ENCODE peak calls at places on chromosomes 4 and X, in five cellular contexts. G is CD4-positive, CD25-positive, alpha-beta regulatory T cell; M is testis; W is A549; S is CD8-positive, alpha-beta memory T cell. V is an unnamed sample.

GRCh38 chrX:155071694-155072215 is 447 bp downstream of the BRCC3 start:
- DNase-seq in G (no peak), M (no peak), S (no peak), W (no peak), V (peak; percentile 31)

GRCh38 chr4:118918388-118918787 is 29.7 kb downstream of the SYNPO2 start:
- DNase-seq in S (no peak), M (peak; percentile 34), W (no peak), G (no peak), V (no peak)

GRCh38 chr4:3657917-3658913 is 108.0 kb upstream of the ADRA2C start:
- DNase-seq in S (no peak), W (no peak), M (peak; percentile 74), G (no peak), V (no peak)

GRCh38 chr4:87286970-87287369 is 35.7 kb downstream of the HSD17B13 start:
- DNase-seq in S (no peak), W (no peak), M (no peak), G (no peak), V (no peak)

GRCh38 chr4:111045992-111046391 is 423.1 kb upstream of the PITX2 start:
- DNase-seq in M (no peak), S (no peak), W (no peak), G (no peak), V (no peak)

GRCh38 chrX:80290834-80291233 is 129.4 kb upstream of the TENT5D start:
- DNase-seq in S (no peak), W (no peak), M (no peak), G (no peak), V (no peak)

GRCh38 chr4:48261288-48261687 is 8.3 kb downstream of the TEC start:
- DNase-seq in S (no peak), G (no peak), W (no peak), M (no peak), V (no peak)

GRCh38 chr4:48546336-48546735 is 56.3 kb downstream of the ZAR1 start:
- DNase-seq in G (peak; percentile 21), W (no peak), M (peak; percentile 42), S (peak; percentile 4), V (peak; percentile 55)

GRCh38 chr4:14096406-14096965 is 469.0 kb upstream of the BOD1L1 start:
- DNase-seq in G (no peak), S (no peak), W (no peak), M (no peak), V (no peak)

GRCh38 chr4:182265881-182266280 is 22.7 kb downstream of the TENM3 start:
- DNase-seq in W (no peak), G (no peak), M (no peak), S (no peak), V (peak; percentile 2)

GRCh38 chr4:174358823-174359222 is 75.1 kb downstream of the CEP44 start:
- DNase-seq in M (no peak), S (no peak), W (no peak), G (peak; percentile 35), V (no peak)

GRCh38 chr4:62003695-62004094 is 803.6 kb downstream of the ADGRL3 start:
- DNase-seq in W (no peak), S (no peak), G (no peak), M (no peak), V (no peak)

GRCh38 chrX:106170318-106170717 is 2.2 kb downstream of the PWWP3B start:
- DNase-seq in M (peak; percentile 53), S (no peak), W (no peak), G (no peak), V (no peak)

GRCh38 chr4:16588651-16589050 is 309.8 kb downstream of the LDB2 start:
- DNase-seq in G (no peak), M (no peak), S (no peak), W (no peak), V (no peak)

GRCh38 chr4:187289371-187289770 is 565.7 kb upstream of the FAT1 start:
- DNase-seq in G (no peak), M (no peak), S (no peak), W (no peak), V (no peak)

GRCh38 chrX:74535211-74535621 is 79.2 kb downstream of the RLIM start:
- DNase-seq in M (peak; percentile 40), S (no peak), W (no peak), G (no peak), V (peak; percentile 10)

GRCh38 chrX:101383679-101384078 is 2.3 kb downstream of the BTK start:
- DNase-seq in S (no peak), G (no peak), W (no peak), M (no peak), V (peak; percentile 86)

GRCh38 chr4:186104895-186105720 is 604 bp downstream of the FAM149A start:
- DNase-seq in S (peak; percentile 9), G (no peak), W (no peak), M (peak; percentile 44), V (no peak)

GRCh38 chrX:154805696-154806091 is 409 bp upstream of the MPP1 start:
- DNase-seq in S (no peak), G (no peak), M (no peak), W (no peak), V (no peak)

GRCh38 chr4:107578321-107578720 is 141.7 kb downstream of the PAPSS1 start:
- DNase-seq in W (no peak), S (no peak), M (no peak), G (no peak), V (no peak)

GRCh38 chr4:7828011-7828720 is 111.5 kb downstream of the AFAP1 start:
- DNase-seq in S (peak; percentile 23), G (peak; percentile 37), W (no peak), M (peak; percentile 57), V (no peak)

GRCh38 chr4:1246901-1247810 is 1.8 kb downstream of the CTBP1 start:
- DNase-seq in W (no peak), M (peak; percentile 16), S (no peak), G (no peak), V (peak; percentile 24)
- H3K4me1 ChIP-seq in W (peaks cover 16% of the 10 kb centered on the region), M (peaks cover 45% of the 10 kb centered on the region), S (peaks cover 61% of the 10 kb centered on the region), G (peaks cover 73% of the 10 kb centered on the region), V (peaks cover 28% of the 10 kb centered on the region)

GRCh38 chr4:41430796-41431195 is 107.2 kb upstream of the LIMCH1 start:
- DNase-seq in W (no peak), M (no peak), G (no peak), S (no peak), V (no peak)

GRCh38 chr4:41432219-41432618 is 105.7 kb upstream of the LIMCH1 start:
- DNase-seq in S (no peak), W (no peak), M (no peak), G (no peak), V (no peak)

GRCh38 chr4:41435509-41435908 is 102.4 kb upstream of the LIMCH1 start:
- DNase-seq in M (no peak), W (no peak), G (no peak), S (no peak), V (no peak)

GRCh38 chr4:41432889-41433288 is 105.1 kb upstream of the LIMCH1 start:
- DNase-seq in W (no peak), M (no peak), G (no peak), S (no peak), V (no peak)

DNA sequence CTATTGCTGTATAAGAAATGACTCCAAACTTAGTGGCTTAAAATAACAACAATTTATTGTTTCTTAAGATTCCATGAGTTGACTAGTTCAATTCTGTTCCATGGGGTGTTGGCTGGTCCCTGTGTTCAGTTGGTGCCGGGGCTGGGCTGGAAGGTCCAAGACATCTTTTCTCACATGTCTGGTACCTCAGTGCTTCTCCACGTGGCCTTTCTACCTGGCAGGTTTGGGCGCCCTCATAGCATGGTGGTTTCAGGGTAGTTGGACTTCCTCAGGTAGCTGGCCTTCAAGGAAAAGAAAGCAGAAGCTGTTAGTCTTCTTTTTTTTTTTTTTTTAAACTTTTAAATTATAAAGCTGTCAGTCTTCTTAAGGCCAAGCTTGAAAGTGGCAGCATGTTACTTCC is 104.6 kb upstream of the LIMCH1 start:
- DNase-seq in W (no peak), S (no peak), M (no peak), G (no peak), V (no peak)
- H3K4me1 ChIP-seq in W (peaks cover 85% of the 10 kb centered on the region), S (no peaks in the 10 kb centered on the region), M (no peaks in the 10 kb centered on the region), G (no peaks in the 10 kb centered on the region), V (no peaks in the 10 kb centered on the region)

DNA sequence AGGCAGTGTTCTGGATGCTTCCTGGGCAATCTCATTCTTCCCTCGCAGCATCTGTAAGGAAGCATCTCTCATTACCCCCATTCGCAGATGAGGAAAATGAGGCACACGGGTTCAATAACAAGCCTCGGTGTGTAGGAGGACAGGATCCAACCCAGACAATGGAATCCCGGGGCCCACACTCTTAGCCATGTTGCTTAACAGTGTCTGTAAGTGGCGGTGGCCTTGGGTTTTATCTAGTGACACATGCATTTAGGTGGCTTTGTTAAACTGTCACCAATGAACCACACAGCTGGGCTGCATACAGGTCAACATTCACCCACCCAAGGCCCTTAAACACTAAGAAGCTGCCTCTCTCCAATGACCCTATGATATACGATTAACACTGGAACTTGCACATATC is 22.6 kb downstream of the RELL1 start:
- DNase-seq in G (no peak), W (no peak), S (no peak), M (peak; percentile 43), V (no peak)
- H3K4me1 ChIP-seq in G (peaks cover 11% of the 10 kb centered on the region), W (peaks cover 69% of the 10 kb centered on the region), S (peaks cover 15% of the 10 kb centered on the region), M (peaks cover 38% of the 10 kb centered on the region), V (peaks cover 13% of the 10 kb centered on the region)

GRCh38 chrX:10110984-10111363 is 45.8 kb upstream of the CLCN4 start:
- DNase-seq in M (peak; percentile 53), W (no peak), S (peak; percentile 79), G (peak; percentile 66), V (no peak)

GRCh38 chrX:10109695-10110094 is 47.1 kb upstream of the CLCN4 start:
- DNase-seq in W (no peak), S (no peak), G (no peak), M (peak; percentile 64), V (no peak)

GRCh38 chrX:10106801-10107200 is 50.0 kb upstream of the CLCN4 start:
- DNase-seq in S (peak; percentile 59), M (no peak), G (peak; percentile 58), W (no peak), V (peak; percentile 88)

GRCh38 chrX:10110316-10110932 is 46.4 kb upstream of the CLCN4 start:
- DNase-seq in G (no peak), M (no peak), W (no peak), S (no peak), V (no peak)

GRCh38 chrX:10108288-10108687 is 48.5 kb upstream of the CLCN4 start:
- DNase-seq in S (no peak), M (no peak), G (no peak), W (no peak), V (no peak)
- H3K4me1 ChIP-seq in S (peaks cover 74% of the 10 kb centered on the region), M (peaks cover 24% of the 10 kb centered on the region), G (peaks cover 49% of the 10 kb centered on the region), W (no peaks in the 10 kb centered on the region), V (peaks cover 83% of the 10 kb centered on the region)

GRCh38 chr4:151992301-151992700 is 231.5 kb upstream of the GATB start:
- DNase-seq in W (no peak), S (no peak), M (no peak), G (no peak), V (no peak)

GRCh38 chr4:151990201-151990600 is 229.4 kb upstream of the GATB start:
- DNase-seq in M (no peak), S (no peak), W (peak; percentile 2), G (no peak), V (no peak)

GRCh38 chr4:151992755-151993154 is 231.9 kb upstream of the GATB start:
- DNase-seq in G (no peak), M (no peak), S (no peak), W (no peak), V (no peak)

GRCh38 chr4:151991001-151991883 is 230.4 kb upstream of the GATB start:
- DNase-seq in G (no peak), S (peak; percentile 42), W (no peak), M (no peak), V (no peak)

GRCh38 chr4:151991884-151992166 is 231.0 kb upstream of the GATB start:
- DNase-seq in G (no peak), S (no peak), W (no peak), M (no peak), V (no peak)
- H3K4me1 ChIP-seq in G (peaks cover 27% of the 10 kb centered on the region), S (peaks cover 53% of the 10 kb centered on the region), W (no peaks in the 10 kb centered on the region), M (no peaks in the 10 kb centered on the region), V (no peaks in the 10 kb centered on the region)

V was measured in OCI-LY7.